ENCODE peak calls at places on chromosomes 5 and 9, in four cellular contexts. F is cardiac muscle cell; T is lung; Y is naive thymus-derived CD4-positive, alpha-beta T cell. R is an unnamed sample.

GRCh38 chr5:43312699-43313034 is 545 bp downstream of the HMGCS1 start:
- DNase-seq in F (no peak), T (no peak), Y (no peak), R (peak; percentile 58)

GRCh38 chr9:38062498-38063362 is 6.3 kb downstream of the SHB start:
- DNase-seq in F (peak; percentile 66), T (no peak), Y (no peak), R (no peak)

GRCh38 chr5:37668524-37669047 is 171.3 kb downstream of the GDNF start:
- DNase-seq in F (peak; percentile 93), T (peak; percentile 76), Y (no peak), R (no peak)

GRCh38 chr5:74894351-74894750 is 28.2 kb upstream of the FAM169A start:
- DNase-seq in F (no peak), T (no peak), Y (no peak), R (no peak)

GRCh38 chr5:143304836-143305475 is 98.5 kb downstream of the NR3C1 start:
- DNase-seq in F (no peak), T (no peak), Y (no peak), R (no peak)

GRCh38 chr5:87076931-87077330 is 190.8 kb upstream of the RASA1 start:
- DNase-seq in F (no peak), T (no peak), Y (no peak), R (no peak)

GRCh38 chr9:87682085-87682484 is 43.8 kb upstream of the CTSL start:
- DNase-seq in F (no peak), T (no peak), Y (no peak), R (no peak)

GRCh38 chr5:134174841-134175839 is 1.6 kb downstream of the SKP1 start:
- DNase-seq in F (peak; percentile 55), T (no peak), Y (no peak), R (peak; percentile 35)

GRCh38 chr9:112061152-112061740 is 113.9 kb downstream of the SUSD1 start:
- DNase-seq in F (peak; percentile 97), T (peak; percentile 57), Y (no peak), R (no peak)

GRCh38 chr5:58497956-58498942 is 7.0 kb downstream of the GAPT start:
- DNase-seq in F (peak; percentile 67), T (no peak), Y (no peak), R (no peak)

GRCh38 chr9:87322840-87323635 is 174.6 kb upstream of the DAPK1 start:
- DNase-seq in F (peak; percentile 46), T (no peak), Y (no peak), R (no peak)

GRCh38 chr5:143600396-143601075 is 197.1 kb upstream of the NR3C1 start:
- DNase-seq in F (peak; percentile 64), T (no peak), Y (no peak), R (no peak)

GRCh38 chr5:20166496-20166895 is 178.5 kb upstream of the CDH18 start:
- DNase-seq in F (no peak), T (no peak), Y (no peak), R (no peak)

GRCh38 chr5:98816574-98817222 is 43.2 kb downstream of the RGMB start:
- DNase-seq in F (peak; percentile 33), T (peak; percentile 76), Y (no peak), R (no peak)

GRCh38 chr5:167790462-167791260 is 500.8 kb upstream of the WWC1 start:
- DNase-seq in F (peak; percentile 73), T (no peak), Y (no peak), R (no peak)

GRCh38 chr5:6454628-6455053 is 6.0 kb downstream of the UBE2QL1 start:
- DNase-seq in F (no peak), T (no peak), Y (no peak), R (no peak)

GRCh38 chr9:92350129-92350739 is 24.5 kb downstream of the CENPP start:
- DNase-seq in F (peak; percentile 70), T (no peak), Y (no peak), R (no peak)

GRCh38 chr9:72557549-72557948 is 36.1 kb downstream of the TMC1 start:
- DNase-seq in F (peak; percentile 78), T (no peak), Y (no peak), R (no peak)

DNA sequence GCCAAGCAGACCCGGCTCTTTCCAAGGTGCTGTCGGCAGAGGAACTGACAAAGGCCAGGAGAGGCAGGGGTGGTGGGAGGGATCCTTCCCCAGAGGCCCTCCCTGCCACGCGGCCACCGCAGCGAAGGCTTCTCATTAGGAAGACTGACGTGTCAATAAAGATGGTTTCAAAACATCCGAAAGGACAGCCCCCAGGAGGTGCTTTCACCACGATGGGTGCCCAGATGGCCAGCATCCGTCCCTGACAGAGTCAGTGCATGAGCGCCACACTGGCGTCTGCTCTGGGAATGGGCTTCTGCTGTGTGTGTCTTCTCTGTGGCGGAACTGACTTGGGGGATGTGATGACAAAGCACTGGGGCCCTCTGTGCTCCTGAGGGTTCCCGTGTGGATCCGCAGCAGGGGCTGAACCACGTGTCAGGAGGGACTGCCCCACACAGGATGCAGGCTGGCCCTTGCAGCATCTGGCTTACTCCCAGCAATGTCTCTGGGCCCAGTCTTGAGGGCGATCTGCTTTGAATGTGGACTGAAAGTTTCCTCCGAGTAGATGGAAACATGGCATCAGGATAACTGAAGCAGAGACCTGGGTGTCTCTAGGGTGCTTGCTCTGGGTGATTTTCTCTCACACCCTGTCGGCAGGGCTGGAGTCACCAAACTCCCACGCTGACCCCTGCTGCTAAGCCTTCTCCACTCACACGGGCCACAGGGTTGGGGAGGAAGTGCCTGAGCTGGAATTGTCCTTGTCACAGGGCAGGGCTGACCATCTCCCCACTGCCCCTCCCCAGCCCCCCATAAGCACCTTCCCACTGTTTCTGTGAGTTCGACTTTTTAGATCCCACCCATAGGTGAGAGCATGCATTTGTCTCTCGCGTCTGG is 213.2 kb downstream of the FANCC start:
- DNase-seq in F (peak; percentile 15), T (no peak), Y (no peak), R (no peak)
- H3K4me1 ChIP-seq in F (no peaks in the 10 kb centered on the region), T (no peaks in the 10 kb centered on the region), Y (no peaks in the 10 kb centered on the region), R (no peaks in the 10 kb centered on the region)

DNA sequence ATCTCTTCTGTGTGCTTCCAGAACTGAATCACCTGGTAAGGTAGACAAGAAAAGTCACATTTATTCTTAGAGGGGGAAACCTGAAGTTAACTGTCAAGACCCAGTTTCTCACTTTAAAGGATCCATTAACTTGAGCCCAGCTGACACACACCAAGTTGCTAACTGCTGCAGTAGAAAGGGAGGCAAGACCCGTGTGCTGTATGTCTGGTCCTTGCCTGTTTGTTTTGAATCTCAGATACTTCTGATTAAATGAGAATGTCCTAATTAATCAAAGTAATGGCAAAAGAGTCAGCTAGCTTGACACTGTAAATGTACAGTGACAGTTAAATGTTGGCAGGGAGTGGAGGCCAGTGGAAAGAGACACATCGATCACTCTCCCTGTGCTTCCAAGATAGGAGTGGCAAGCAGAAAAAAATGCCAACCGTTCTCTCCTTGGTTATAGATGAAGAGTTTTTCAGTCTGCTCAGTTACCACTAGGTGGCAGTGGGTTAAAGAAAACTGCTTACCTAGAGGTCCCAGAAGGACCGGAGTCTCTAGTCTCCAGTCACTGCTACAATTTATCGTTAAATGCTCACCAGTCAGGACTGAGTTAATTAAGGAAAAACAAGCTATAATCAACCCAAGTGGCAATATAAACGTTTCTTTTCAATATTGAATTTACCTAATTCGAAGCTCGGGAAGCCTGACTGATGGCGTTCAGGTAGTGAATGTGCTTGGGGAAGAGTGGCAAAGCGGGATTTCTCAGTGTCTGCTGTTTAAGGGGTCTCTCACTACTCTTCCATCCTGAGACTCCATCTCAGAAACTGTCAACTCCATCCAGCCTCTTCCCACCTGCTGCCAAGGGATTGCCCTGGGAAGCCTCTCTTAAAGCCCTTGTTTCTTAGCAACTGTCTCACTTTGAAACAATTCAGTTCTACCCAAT is 18.4 kb downstream of the LSM11 start:
- DNase-seq in F (peak; percentile 81), T (no peak), Y (no peak), R (peak; percentile 79)
- H3K27ac ChIP-seq in F (no peak overlapping the region), T (no peak overlapping the region), Y (no peak overlapping the region), R (no peak overlapping the region)

GRCh38 chr9:126809068-126809467 is 4.2 kb downstream of the ZBTB43 start:
- DNase-seq in F (peak; percentile 36), T (no peak), Y (no peak), R (no peak)
- H3K4me1 ChIP-seq in F (peaks cover 45% of the 10 kb centered on the region), T (peaks cover 3% of the 10 kb centered on the region), Y (peaks cover 10% of the 10 kb centered on the region), R (peaks cover 23% of the 10 kb centered on the region)

DNA sequence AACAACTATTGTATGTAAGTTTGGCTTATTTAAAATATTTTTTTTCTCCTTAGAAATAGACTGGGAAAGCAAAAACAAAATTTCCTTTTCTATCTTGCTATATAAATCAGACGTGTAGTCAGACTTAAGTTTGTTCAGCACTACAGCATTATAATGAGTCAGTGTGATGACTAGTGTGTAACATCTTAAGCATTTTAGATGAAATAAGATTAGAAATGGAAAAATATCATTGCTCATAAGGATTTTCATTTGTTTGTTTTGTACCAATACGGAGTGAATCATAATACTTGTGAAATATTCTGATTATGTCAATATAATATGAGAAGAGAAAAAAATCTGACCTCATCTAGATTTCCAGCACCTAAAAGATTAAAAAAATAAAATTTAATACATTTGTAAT is 64.7 kb upstream of the RICTOR start:
- DNase-seq in F (peak; percentile 51), T (no peak), Y (no peak), R (no peak)
- H3K27ac ChIP-seq in F (no peak overlapping the region), T (no peak overlapping the region), Y (no peak overlapping the region), R (no peak overlapping the region)

GRCh38 chr5:14444988-14445387 is 136.6 kb upstream of the OTULINL start:
- DNase-seq in F (no peak), T (no peak), Y (no peak), R (no peak)
- H3K4me1 ChIP-seq in F (peaks cover 15% of the 10 kb centered on the region), T (peaks cover 5% of the 10 kb centered on the region), Y (no peaks in the 10 kb centered on the region), R (no peaks in the 10 kb centered on the region)

GRCh38 chr5:113119271-113119924 is 142.8 kb downstream of the DCP2 start:
- DNase-seq in F (peak; percentile 44), T (no peak), Y (no peak), R (no peak)
- H3K27ac ChIP-seq in F (peak overlapping the region; percentile 81), T (peak overlapping the region; percentile 56), Y (no peak overlapping the region), R (no peak overlapping the region)

GRCh38 chr5:148972396-148972795 is 90.5 kb downstream of the SH3TC2 start:
- DNase-seq in F (no peak), T (no peak), Y (no peak), R (no peak)

GRCh38 chr5:148972958-148973357 is 89.9 kb downstream of the SH3TC2 start:
- DNase-seq in F (peak; percentile 71), T (peak; percentile 39), Y (no peak), R (no peak)

GRCh38 chr5:148969291-148969690 is 93.6 kb downstream of the SH3TC2 start:
- DNase-seq in F (no peak), T (no peak), Y (no peak), R (no peak)

GRCh38 chr5:148970228-148970627 is 92.6 kb downstream of the SH3TC2 start:
- DNase-seq in F (no peak), T (peak; percentile 41), Y (no peak), R (no peak)

DNA sequence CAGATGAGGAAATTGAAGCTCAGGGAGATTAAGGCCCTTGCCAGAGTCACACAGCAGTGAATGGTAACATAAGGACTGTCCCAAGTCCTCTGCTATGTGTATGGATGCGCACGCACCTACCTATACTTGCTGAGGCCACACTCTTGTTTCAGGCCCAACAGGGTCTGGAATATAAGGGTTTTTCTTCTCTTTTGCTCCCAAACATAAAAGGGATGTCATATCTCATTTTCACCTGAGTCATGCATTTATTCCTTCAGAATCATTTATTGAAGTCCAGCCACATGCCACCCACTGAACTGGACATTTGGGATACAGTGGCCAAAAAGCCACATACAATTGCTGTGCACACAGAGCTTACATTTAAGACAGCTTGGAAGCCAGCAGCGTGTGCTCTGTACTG is 92.0 kb downstream of the SH3TC2 start:
- DNase-seq in F (no peak), T (no peak), Y (no peak), R (no peak)
- H3K4me1 ChIP-seq in F (peaks cover 8% of the 10 kb centered on the region), T (peaks cover 6% of the 10 kb centered on the region), Y (no peaks in the 10 kb centered on the region), R (no peaks in the 10 kb centered on the region)

DNA sequence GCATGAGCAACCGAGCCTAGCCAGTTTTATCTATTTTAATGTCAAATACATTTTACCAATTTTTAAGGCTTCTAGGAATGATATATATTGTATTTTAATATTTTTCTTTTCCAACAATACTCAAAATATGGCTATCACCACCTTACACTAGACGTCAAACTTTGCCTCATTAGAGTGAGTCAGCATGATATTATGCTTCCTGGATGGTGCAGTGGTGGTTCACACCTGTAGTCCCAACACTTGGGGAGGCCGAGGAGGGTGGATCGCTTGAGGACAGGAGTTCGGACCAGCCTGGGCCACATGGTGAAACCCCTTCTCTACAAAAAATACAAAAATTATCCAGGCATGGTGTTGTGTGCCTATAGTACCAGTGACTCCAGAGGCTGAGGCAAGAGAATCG is 7.3 kb upstream of the CDC14B start:
- DNase-seq in F (no peak), T (no peak), Y (no peak), R (no peak)
- H3K27ac ChIP-seq in F (no peak overlapping the region), T (no peak overlapping the region), Y (no peak overlapping the region), R (no peak overlapping the region)

R was measured in OCI-LY7.